ENCODE peak calls at places on chromosome 5, in eight cellular contexts. H, K, X, U, C, W, E and B are unnamed samples.

GRCh38 chr5:128579111-128579510 is 41.1 kb upstream of the FBN2 start:
- DNase-seq in H (no peak), K (no peak), X (no peak), U (no peak), C (no peak), W (no peak), E (no peak), B (no peak)

GRCh38 chr5:173668910-173669309 is 52.5 kb upstream of the BOD1 start:
- DNase-seq in H (no peak), K (no peak), X (no peak), U (no peak), C (no peak), W (no peak), E (no peak), B (no peak)

GRCh38 chr5:147223951-147224791 is 10.7 kb upstream of the STK32A start:
- DNase-seq in H (peak), K (peak), X (peak), U (no peak), C (no peak), W (no peak), E (no peak), B (no peak)

GRCh38 chr5:109803854-109804253 is 114.1 kb downstream of the MAN2A1 start:
- DNase-seq in H (no peak), K (no peak), X (no peak), U (no peak), C (no peak), W (no peak), E (no peak), B (no peak)

GRCh38 chr5:76716456-76717157 is 681 bp downstream of the F2R start:
- DNase-seq in H (peak), K (peak), X (peak), U (no peak), C (no peak), W (no peak), E (no peak), B (no peak)

GRCh38 chr5:5483350-5483749 is 60.9 kb downstream of the ICE1 start:
- DNase-seq in H (no peak), K (no peak), X (no peak), U (no peak), C (no peak), W (no peak), E (no peak), B (no peak)

GRCh38 chr5:93582677-93583524 is at the start of gene NR2F1:
- DNase-seq in H (peak), K (peak), X (peak), U (no peak), C (peak), W (no peak), E (peak), B (peak)

GRCh38 chr5:147639303-147639702 is 129.4 kb upstream of the DPYSL3 start:
- DNase-seq in H (no peak), K (no peak), X (no peak), U (no peak), C (no peak), W (no peak), E (no peak), B (no peak)

GRCh38 chr5:173238312-173239232 is 3.6 kb upstream of the NKX2-5 start:
- DNase-seq in H (no peak), K (no peak), X (no peak), U (no peak), C (no peak), W (no peak), E (no peak), B (no peak)

GRCh38 chr5:172868924-172869565 is 35.0 kb downstream of the ERGIC1 start:
- DNase-seq in H (peak), K (no peak), X (peak), U (no peak), C (peak), W (no peak), E (peak), B (peak)

GRCh38 chr5:72243706-72244105 is 76.3 kb downstream of the MRPS27 start:
- DNase-seq in H (no peak), K (no peak), X (no peak), U (no peak), C (no peak), W (no peak), E (no peak), B (no peak)

GRCh38 chr5:157273131-157273556 is 7.2 kb downstream of the CYFIP2 start:
- DNase-seq in H (no peak), K (no peak), X (no peak), U (no peak), C (peak), W (peak), E (no peak), B (no peak)

GRCh38 chr5:143338658-143339366 is 64.7 kb downstream of the NR3C1 start:
- DNase-seq in H (peak), K (no peak), X (no peak), U (no peak), C (no peak), W (no peak), E (no peak), B (no peak)

GRCh38 chr5:98296426-98296825 is 477.0 kb upstream of the RGMB start:
- DNase-seq in H (peak), K (no peak), X (no peak), U (no peak), C (no peak), W (no peak), E (no peak), B (no peak)

GRCh38 chr5:8329773-8330172 is 460.8 kb downstream of the MTRR start:
- DNase-seq in H (peak), K (no peak), X (no peak), U (no peak), C (no peak), W (no peak), E (no peak), B (no peak)

GRCh38 chr5:37184748-37185364 is 64.3 kb downstream of the CPLANE1 start:
- DNase-seq in H (no peak), K (no peak), X (no peak), U (no peak), C (no peak), W (peak), E (no peak), B (no peak)

GRCh38 chr5:56838409-56839039 is 23.2 kb downstream of the MAP3K1 start:
- DNase-seq in H (no peak), K (no peak), X (no peak), U (no peak), C (no peak), W (no peak), E (no peak), B (no peak)
- H3K4me3 ChIP-seq in H (no peak), K (no peak), X (no peak), U (no peak), C (no peak), W (no peak), E (peak), B (peak)

GRCh38 chr5:133919148-133920136 is 49.0 kb downstream of the C5orf15 start:
- DNase-seq in H (no peak), K (no peak), X (no peak), U (no peak), C (no peak), W (no peak), E (no peak), B (no peak)
- TF ChIP-seq CTCF in H (no peak), K (no peak), X (no peak), U (no peak), C (no peak), W (no peak), E (no peak), B (no peak)

DNA sequence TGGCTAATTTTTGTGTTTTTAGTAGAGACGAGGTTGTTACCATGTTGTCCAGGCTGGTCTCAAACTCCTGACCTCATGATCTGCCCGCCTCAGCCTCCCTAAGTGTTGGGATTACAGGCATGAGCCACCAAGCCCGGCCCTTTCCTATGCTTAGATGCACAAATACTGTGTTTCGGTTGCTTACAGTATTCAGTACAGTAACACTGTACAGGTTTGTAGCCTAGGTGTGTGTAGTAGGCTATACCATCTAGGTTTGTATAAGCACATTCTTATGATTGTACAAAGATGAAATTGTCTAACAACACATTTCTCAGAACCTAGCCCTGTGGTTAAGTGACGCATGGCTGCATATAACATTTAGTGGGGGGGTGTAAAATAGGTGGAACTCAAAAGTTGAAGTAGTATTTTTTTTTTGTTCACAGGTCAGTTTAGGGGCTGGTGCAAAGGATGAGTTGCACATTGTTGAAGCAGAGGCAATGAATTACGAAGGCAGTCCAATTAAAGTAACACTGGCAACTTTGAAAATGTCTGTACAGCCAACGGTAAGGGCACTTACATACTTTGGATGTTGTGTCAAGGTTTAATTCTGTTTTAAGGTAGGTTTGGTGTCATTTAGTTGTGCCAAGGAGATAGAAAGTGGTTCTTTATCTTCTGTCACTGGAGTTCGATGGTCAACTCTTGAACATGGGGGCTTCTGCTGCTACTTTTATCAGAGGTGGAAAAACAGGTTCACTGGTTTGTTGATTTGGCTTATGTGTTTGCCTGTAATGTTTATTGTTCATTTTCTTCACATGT is 3.4 kb downstream of the NPM1 start:
- DNase-seq in H (no peak), K (no peak), X (no peak), U (no peak), C (no peak), W (no peak), E (no peak), B (no peak)
- H3K4me3 ChIP-seq in H (peak), K (no peak), X (no peak), U (no peak), C (no peak), W (peak), E (peak), B (no peak)

DNA sequence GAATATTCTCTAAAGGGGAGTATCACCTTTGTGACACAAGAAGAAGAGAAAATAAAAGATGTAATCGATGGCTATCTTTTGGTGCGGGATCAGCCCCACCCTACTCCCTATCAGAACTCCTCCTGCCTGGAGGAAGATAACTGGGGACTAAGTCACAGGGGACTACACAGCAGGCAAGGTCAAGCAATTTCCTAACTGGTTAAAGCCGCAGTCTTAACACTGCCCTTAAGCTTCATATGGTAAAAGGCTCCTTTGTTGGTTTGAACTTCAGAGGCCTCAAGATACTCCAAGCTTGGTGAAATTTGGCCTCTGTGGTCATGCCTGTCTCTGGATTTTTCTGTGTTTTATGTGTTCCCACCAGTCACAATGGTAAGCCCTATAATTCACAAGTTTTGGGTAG is 1.3 kb upstream of the SHISAL2B start:
- DNase-seq in H (no peak), K (no peak), X (no peak), U (no peak), C (no peak), W (no peak), E (no peak), B (no peak)
- TF ChIP-seq CTCF in H (no peak), K (no peak), X (no peak), U (no peak), C (no peak), W (no peak), E (no peak), B (no peak)

DNA sequence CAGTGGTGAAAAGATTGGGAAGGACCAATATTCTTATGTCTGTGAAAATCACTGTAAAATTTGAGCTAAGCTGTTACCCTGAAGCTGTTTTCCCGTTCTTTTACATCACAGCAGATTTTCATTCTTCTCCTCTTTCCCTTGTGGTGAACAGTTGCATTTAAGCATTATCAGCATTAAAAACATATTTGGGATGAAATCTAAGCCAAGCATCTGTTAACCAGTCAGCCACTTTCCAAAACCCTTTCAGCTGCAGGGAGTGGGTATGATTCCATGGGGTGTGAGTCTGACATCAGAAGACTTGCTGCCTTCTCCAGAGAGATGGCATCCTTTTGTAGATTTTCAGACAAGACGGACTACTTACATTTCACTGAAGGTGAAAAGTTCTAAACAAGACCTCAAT is 97.2 kb downstream of the TRIO start:
- DNase-seq in H (no peak), K (no peak), X (no peak), U (no peak), C (no peak), W (no peak), E (no peak), B (no peak)
- H3K4me3 ChIP-seq in H (no peak), K (no peak), X (no peak), U (no peak), C (no peak), W (no peak), E (no peak), B (no peak)